ENCODE peak calls at places on chromosomes 12 and 14, in five cellular contexts. W is HCT116; K is HFFc6; E is stimulated activated CD4-positive, alpha-beta T cell treated with anti-CD3 and anti-CD28 coated beads, Interleukin-4, amount 100 ng/mL, for 4 hours; M is ELR. J is an unnamed sample.

GRCh38 chr12:105409881-105410471 is 79.5 kb downstream of the C12orf75 start:
- DNase-seq in W (no peak), K (no peak), E (no peak), M (peak; percentile 23), J (no peak)

GRCh38 chr12:123498126-123498825 is 35.2 kb downstream of the RILPL1 start:
- DNase-seq in W (no peak), K (no peak), E (no peak), M (no peak), J (no peak)

GRCh38 chr12:103399986-103400385 is 95.8 kb downstream of the C12orf42 start:
- DNase-seq in W (no peak), K (no peak), E (no peak), M (no peak), J (no peak)

GRCh38 chr12:15851919-15852318 is 30.3 kb upstream of the STRAP start:
- DNase-seq in W (no peak), K (no peak), E (no peak), M (peak; percentile 73), J (no peak)

GRCh38 chr12:123478762-123479161 is 20.8 kb downstream of the SNRNP35 start:
- DNase-seq in W (no peak), K (no peak), E (no peak), M (no peak), J (no peak)

GRCh38 chr14:77098470-77099353 is 654 bp downstream of the CIPC start:
- DNase-seq in W (no peak), K (no peak), E (peak; percentile 9), M (peak; percentile 33), J (no peak)

GRCh38 chr14:50060871-50061663 is 55.3 kb downstream of the VCPKMT start:
- DNase-seq in W (no peak), K (peak; percentile 91), E (no peak), M (peak; percentile 96), J (peak; percentile 83)

GRCh38 chr14:85483652-85484051 is 46.3 kb upstream of the FLRT2 start:
- DNase-seq in W (no peak), K (no peak), E (no peak), M (no peak), J (no peak)

GRCh38 chr12:57744194-57744776 is 554 bp upstream of the TSPAN31 start:
- DNase-seq in W (peak; percentile 92), K (peak; percentile 62), E (peak; percentile 68), M (no peak), J (no peak)

GRCh38 chr14:52327374-52328226 is 13.5 kb downstream of the PTGER2 start:
- DNase-seq in W (no peak), K (peak; percentile 34), E (no peak), M (peak; percentile 57), J (no peak)

GRCh38 chr12:129200576-129200975 is 347.3 kb downstream of the GLT1D1 start:
- DNase-seq in W (no peak), K (no peak), E (no peak), M (no peak), J (no peak)

GRCh38 chr14:94009767-94010166 is 12.7 kb downstream of the CCDC197 start:
- DNase-seq in W (no peak), K (peak; percentile 18), E (no peak), M (peak; percentile 61), J (no peak)

GRCh38 chr14:55730602-55731001 is 150.6 kb downstream of the KTN1 start:
- DNase-seq in W (no peak), K (no peak), E (no peak), M (no peak), J (no peak)

GRCh38 chr12:11015775-11016430 is 6.5 kb downstream of the TAS2R19 start:
- DNase-seq in W (no peak), K (no peak), E (no peak), M (no peak), J (no peak)

GRCh38 chr12:3520711-3521110 is 29.7 kb downstream of the PRMT8 start:
- DNase-seq in W (no peak), K (no peak), E (no peak), M (no peak), J (no peak)

GRCh38 chr14:84404246-84404645 is 1125.7 kb upstream of the FLRT2 start:
- DNase-seq in W (no peak), K (no peak), E (no peak), M (no peak), J (no peak)

GRCh38 chr12:123395236-123395635 is 11.3 kb downstream of the KMT5A start:
- DNase-seq in W (no peak), K (no peak), E (no peak), M (no peak), J (no peak)

J was measured in AG04449.